ENCODE peak calls at places on chromosomes 3 and 15, in six cellular contexts. J is left ventricle myocardium inferior, M is SJSA1, K is spleen, G is right lobe of liver, A is PC-9. E is an unnamed sample.
A peak's percentile ranks its signal among the peaks of the same experiment; 100 is the strongest.

GRCh38 chr15:100687532-100688215 is 85.3 kb downstream of the ASB7 start:
- DNase-seq in J (no peak), M (peak; percentile 55), K (no peak), G (no peak), A (peak; percentile 90), E (peak; percentile 78)

GRCh38 chr3:130916507-130917167 is 22.8 kb downstream of the ATP2C1 start:
- DNase-seq in J (no peak), M (no peak), K (no peak), G (no peak), A (no peak), E (no peak)

GRCh38 chr3:144585408-144585807 is 613.8 kb downstream of the DIPK2A start:
- DNase-seq in J (no peak), M (no peak), K (no peak), G (no peak), A (no peak), E (no peak)

GRCh38 chr3:60578936-60579335 is 672.3 kb downstream of the FHIT start:
- DNase-seq in J (no peak), M (no peak), K (no peak), G (no peak), A (peak; percentile 34), E (no peak)

GRCh38 chr3:123409443-123410148 is 39.3 kb downstream of the ADCY5 start:
- DNase-seq in J (no peak), M (no peak), K (no peak), G (peak; percentile 83), A (peak; percentile 89), E (no peak)

GRCh38 chr15:26443321-26443720 is 329.5 kb downstream of the GABRB3 start:
- DNase-seq in J (peak; percentile 51), M (no peak), K (no peak), G (no peak), A (no peak), E (no peak)

GRCh38 chr3:9700536-9700935 is 3.1 kb upstream of the CPNE9 start:
- DNase-seq in J (no peak), M (no peak), K (peak; percentile 8), G (no peak), A (no peak), E (no peak)

GRCh38 chr15:52678036-52678467 is 1.1 kb downstream of the ATOSA start:
- DNase-seq in J (peak; percentile 57), M (peak; percentile 61), K (peak; percentile 88), G (peak; percentile 68), A (peak; percentile 35), E (peak; percentile 50)

GRCh38 chr3:118550122-118550521 is 484.5 kb downstream of the IGSF11 start:
- DNase-seq in J (no peak), M (no peak), K (no peak), G (no peak), A (no peak), E (no peak)

GRCh38 chr3:153173758-153174516 is 11.9 kb downstream of the RAP2B start:
- DNase-seq in J (no peak), M (peak; percentile 17), K (no peak), G (no peak), A (no peak), E (no peak)

GRCh38 chr3:117248149-117248548 is 538.6 kb downstream of the TUSC7 start:
- DNase-seq in J (no peak), M (no peak), K (no peak), G (no peak), A (no peak), E (no peak)

DNA sequence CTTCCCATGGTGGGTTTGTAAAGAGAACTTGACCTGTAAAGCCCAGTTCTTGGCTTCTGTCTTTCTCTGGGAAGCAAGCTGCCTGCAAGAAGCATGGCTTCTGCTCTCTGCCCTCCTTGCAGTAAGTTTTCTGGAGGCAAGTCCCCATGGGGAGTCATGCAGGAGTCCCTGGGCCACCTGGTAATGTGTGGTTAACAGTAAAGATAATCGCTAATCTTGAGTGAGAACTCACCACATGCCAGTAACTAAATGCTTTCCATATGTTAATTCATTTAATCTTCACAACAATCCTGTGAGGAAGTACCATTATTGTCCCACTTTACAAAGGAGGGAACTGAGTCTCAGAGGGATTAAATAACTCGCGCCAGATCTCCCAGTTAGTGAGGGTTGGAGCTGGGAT is 4.2 kb downstream of the CAPN3 start:
- DNase-seq in J (no peak), M (no peak), K (no peak), G (no peak), A (no peak), E (no peak)
- H3K27ac ChIP-seq in J (no peak overlapping the region), M (no peak overlapping the region), K (no peak overlapping the region), G (no peak overlapping the region), A (no peak overlapping the region), E (no peak overlapping the region)

GRCh38 chr15:89105147-89105546 is 16.9 kb downstream of the ABHD2 start:
- DNase-seq in J (no peak), M (peak; percentile 81), K (no peak), G (no peak), A (peak; percentile 96), E (peak; percentile 79)

GRCh38 chr15:89110060-89110459 is 21.8 kb downstream of the ABHD2 start:
- DNase-seq in J (no peak), M (no peak), K (no peak), G (no peak), A (no peak), E (no peak)

GRCh38 chr15:89108865-89109660 is 20.8 kb downstream of the ABHD2 start:
- DNase-seq in J (no peak), M (no peak), K (no peak), G (no peak), A (no peak), E (no peak)

GRCh38 chr15:89106200-89106599 is 17.9 kb downstream of the ABHD2 start:
- DNase-seq in J (no peak), M (no peak), K (no peak), G (peak; percentile 76), A (no peak), E (no peak)

GRCh38 chr15:89107984-89108383 is 19.7 kb downstream of the ABHD2 start:
- DNase-seq in J (no peak), M (no peak), K (no peak), G (no peak), A (peak; percentile 69), E (no peak)
- H3K27ac ChIP-seq in J (peak overlapping the region; percentile 95), M (no peak overlapping the region), K (no peak overlapping the region), G (peak overlapping the region; percentile 17), A (peak overlapping the region; percentile 57), E (no peak overlapping the region)

GRCh38 chr3:33474895-33475294 is 34.7 kb upstream of the UBP1 start:
- DNase-seq in J (no peak), M (no peak), K (no peak), G (no peak), A (no peak), E (no peak)
- H3K27ac ChIP-seq in J (no peak overlapping the region), M (no peak overlapping the region), K (no peak overlapping the region), G (no peak overlapping the region), A (no peak overlapping the region), E (no peak overlapping the region)

DNA sequence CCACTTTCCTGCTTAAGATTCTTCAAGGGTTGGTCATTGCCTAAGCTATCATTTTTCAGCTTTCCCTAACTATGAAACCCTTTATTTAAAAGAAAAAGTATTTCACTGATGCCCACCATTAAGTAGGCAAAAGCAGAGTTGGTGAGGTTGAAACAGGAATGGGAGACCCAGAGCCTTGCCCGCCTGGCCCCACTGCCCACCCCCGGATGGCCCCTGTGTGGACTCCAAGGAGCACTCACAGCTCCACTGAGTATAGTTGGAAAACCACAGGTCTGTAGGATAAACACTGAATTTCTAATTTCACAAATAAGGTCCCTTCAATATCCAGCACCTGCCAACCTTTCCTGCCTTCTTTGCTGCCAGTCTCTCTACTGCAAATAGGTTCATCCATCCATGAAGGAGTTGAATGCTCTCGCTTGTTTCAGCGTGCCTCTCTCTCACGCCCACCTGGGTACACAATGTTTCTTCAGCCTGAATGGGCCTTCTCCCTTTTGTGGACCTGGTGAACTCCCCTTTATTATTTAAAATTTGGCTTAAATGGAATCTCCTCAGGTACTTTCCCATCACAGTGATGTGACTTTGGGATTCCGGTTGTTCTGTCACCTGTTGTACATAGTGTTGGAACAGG is 8.7 kb upstream of the ACAP2 start:
- DNase-seq in J (no peak), M (no peak), K (no peak), G (no peak), A (no peak), E (no peak)
- H3K27ac ChIP-seq in J (no peak overlapping the region), M (no peak overlapping the region), K (peak overlapping the region; percentile 5), G (no peak overlapping the region), A (no peak overlapping the region), E (no peak overlapping the region)